ENCODE peak calls at places on chromosome 6, in five cellular contexts. Y is mammary epithelial cell, L is breast epithelium, M is RWPE2, B is endodermal cell. U is an unnamed sample.

GRCh38 chr6:137846772-137847313 is 20.2 kb upstream of the TNFAIP3 start:
- DNase-seq in B (no peak), M (no peak), Y (no peak), L (no peak), U (no peak)

GRCh38 chr6:93418448-93419303 is 683 bp downstream of the EPHA7 start:
- DNase-seq in L (no peak), B (peak; percentile 88), M (no peak), Y (no peak), U (no peak)

GRCh38 chr6:15947436-15947835 is 181.4 kb upstream of the MYLIP start:
- DNase-seq in L (no peak), Y (no peak), B (no peak), M (no peak), U (no peak)

GRCh38 chr6:116078945-116079344 is 18.3 kb upstream of the FRK start:
- DNase-seq in B (no peak), L (no peak), Y (no peak), M (no peak), U (no peak)

GRCh38 chr6:32855467-32856174 is 1.6 kb downstream of the PSMB9 start:
- DNase-seq in B (no peak), L (no peak), Y (peak; percentile 17), M (no peak), U (no peak)

GRCh38 chr6:122647765-122648164 is 37.6 kb downstream of the PKIB start:
- DNase-seq in M (no peak), B (no peak), Y (peak; percentile 70), L (no peak), U (no peak)

GRCh38 chr6:147911686-147912085 is 403.2 kb downstream of the SAMD5 start:
- DNase-seq in L (no peak), Y (no peak), B (no peak), M (no peak), U (no peak)

GRCh38 chr6:158610319-158610968 is 34.1 kb downstream of the DYNLT1 start:
- DNase-seq in B (peak; percentile 49), Y (no peak), M (peak; percentile 22), L (no peak), U (no peak)

GRCh38 chr6:112827793-112828192 is 480.7 kb downstream of the RFPL4B start:
- DNase-seq in B (no peak), M (no peak), Y (no peak), L (no peak), U (no peak)

GRCh38 chr6:167682125-167682524 is 144.6 kb upstream of the AFDN start:
- DNase-seq in M (no peak), L (no peak), B (no peak), Y (no peak), U (no peak)

GRCh38 chr6:116332096-116332495 is 38.7 kb upstream of the DSE start:
- DNase-seq in Y (no peak), M (no peak), B (no peak), L (no peak), U (no peak)

GRCh38 chr6:74656442-74656841 is 549.4 kb downstream of the COL12A1 start:
- DNase-seq in Y (no peak), M (no peak), B (no peak), L (no peak), U (no peak)

GRCh38 chr6:29864037-29864795 is 36.6 kb downstream of the HLA-G start:
- DNase-seq in Y (no peak), M (no peak), B (peak; percentile 63), L (no peak), U (no peak)

GRCh38 chr6:157196391-157196790 is 126.9 kb downstream of the TMEM242 start:
- DNase-seq in L (no peak), B (no peak), M (no peak), Y (no peak), U (no peak)

GRCh38 chr6:7561153-7561964 is 19.9 kb downstream of the DSP start:
- DNase-seq in L (peak; percentile 77), Y (peak; percentile 89), B (no peak), M (no peak), U (peak; percentile 98)

GRCh38 chr6:100920028-100920427 is 38.9 kb upstream of the ASCC3 start:
- DNase-seq in B (no peak), M (no peak), Y (no peak), L (no peak), U (no peak)

GRCh38 chr6:138726066-138727060 is 47.2 kb upstream of the CCDC28A start:
- DNase-seq in B (no peak), L (no peak), M (no peak), Y (peak; percentile 28), U (no peak)

GRCh38 chr6:34912715-34913464 is 23.8 kb downstream of the ANKS1A start:
- DNase-seq in Y (peak; percentile 80), M (no peak), B (no peak), L (no peak), U (no peak)

GRCh38 chr6:1208876-1209275 is 103.0 kb upstream of the FOXQ1 start:
- DNase-seq in Y (peak; percentile 61), B (no peak), M (no peak), L (no peak), U (no peak)

GRCh38 chr6:21033095-21033494 is 498.8 kb downstream of the CDKAL1 start:
- DNase-seq in Y (no peak), L (no peak), M (no peak), B (no peak), U (no peak)

GRCh38 chr6:89970609-89971337 is 76.5 kb downstream of the GJA10 start:
- DNase-seq in B (peak; percentile 58), L (peak; percentile 35), M (no peak), Y (peak; percentile 45), U (no peak)

GRCh38 chr6:55438217-55438616 is 110.9 kb downstream of the GFRAL start:
- DNase-seq in B (no peak), M (no peak), Y (no peak), L (no peak), U (no peak)

GRCh38 chr6:100948381-100949133 is 67.4 kb upstream of the ASCC3 start:
- DNase-seq in L (no peak), M (no peak), Y (peak; percentile 2), B (no peak), U (no peak)

GRCh38 chr6:34676140-34676539 is 20.4 kb downstream of the ILRUN start:
- DNase-seq in Y (no peak), B (no peak), M (no peak), L (no peak), U (no peak)

GRCh38 chr6:36607782-36608386 is 13.7 kb downstream of the SRSF3 start:
- DNase-seq in B (no peak), M (peak; percentile 78), L (no peak), Y (peak; percentile 93), U (no peak)

GRCh38 chr6:167295495-167296292 is 4.6 kb downstream of the UNC93A start:
- DNase-seq in B (peak; percentile 23), Y (no peak), L (no peak), M (no peak), U (no peak)

GRCh38 chr6:117505337-117505736 is 22.9 kb downstream of the DCBLD1 start:
- DNase-seq in Y (peak; percentile 35), L (no peak), B (no peak), M (no peak), U (no peak)

GRCh38 chr6:11064836-11065235 is 20.7 kb upstream of the ELOVL2 start:
- DNase-seq in Y (no peak), M (no peak), L (no peak), B (no peak), U (no peak)

GRCh38 chr6:69917834-69918233 is 51.5 kb downstream of the COL19A1 start:
- DNase-seq in Y (peak; percentile 94), M (no peak), B (no peak), L (no peak), U (no peak)

GRCh38 chr6:52115145-52115741 is 27.8 kb upstream of the PKHD1 start:
- DNase-seq in M (no peak), B (no peak), L (no peak), Y (peak; percentile 6), U (no peak)

GRCh38 chr6:136051140-136051775 is 198.9 kb downstream of the MTFR2 start:
- DNase-seq in L (no peak), B (no peak), M (no peak), Y (no peak), U (no peak)

DNA sequence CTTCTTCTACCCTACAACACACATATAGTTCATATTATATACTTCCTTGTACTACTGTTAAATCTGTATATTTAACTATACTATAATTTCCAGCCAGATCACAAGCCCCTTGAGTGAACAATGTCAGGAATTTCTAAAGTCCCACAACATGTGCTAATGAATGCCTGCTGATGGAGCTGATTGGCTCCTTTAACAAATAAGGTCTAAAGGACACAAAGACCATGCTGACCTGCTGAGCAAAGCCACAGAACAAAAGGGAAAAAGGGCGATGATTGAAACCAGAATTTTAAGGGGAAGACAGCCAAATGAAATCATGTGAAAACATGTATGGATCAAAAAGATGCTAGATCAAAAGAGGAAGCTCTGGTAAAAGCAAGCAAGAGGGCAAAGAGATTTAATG is 105.6 kb downstream of the DCDC2 start:
- DNase-seq in B (no peak), M (no peak), L (no peak), Y (no peak), U (no peak)
- H3K4me3 ChIP-seq in B (no peak overlapping the region), M (no peak overlapping the region), L (no peak overlapping the region), Y (no peak overlapping the region), U (no peak overlapping the region)

DNA sequence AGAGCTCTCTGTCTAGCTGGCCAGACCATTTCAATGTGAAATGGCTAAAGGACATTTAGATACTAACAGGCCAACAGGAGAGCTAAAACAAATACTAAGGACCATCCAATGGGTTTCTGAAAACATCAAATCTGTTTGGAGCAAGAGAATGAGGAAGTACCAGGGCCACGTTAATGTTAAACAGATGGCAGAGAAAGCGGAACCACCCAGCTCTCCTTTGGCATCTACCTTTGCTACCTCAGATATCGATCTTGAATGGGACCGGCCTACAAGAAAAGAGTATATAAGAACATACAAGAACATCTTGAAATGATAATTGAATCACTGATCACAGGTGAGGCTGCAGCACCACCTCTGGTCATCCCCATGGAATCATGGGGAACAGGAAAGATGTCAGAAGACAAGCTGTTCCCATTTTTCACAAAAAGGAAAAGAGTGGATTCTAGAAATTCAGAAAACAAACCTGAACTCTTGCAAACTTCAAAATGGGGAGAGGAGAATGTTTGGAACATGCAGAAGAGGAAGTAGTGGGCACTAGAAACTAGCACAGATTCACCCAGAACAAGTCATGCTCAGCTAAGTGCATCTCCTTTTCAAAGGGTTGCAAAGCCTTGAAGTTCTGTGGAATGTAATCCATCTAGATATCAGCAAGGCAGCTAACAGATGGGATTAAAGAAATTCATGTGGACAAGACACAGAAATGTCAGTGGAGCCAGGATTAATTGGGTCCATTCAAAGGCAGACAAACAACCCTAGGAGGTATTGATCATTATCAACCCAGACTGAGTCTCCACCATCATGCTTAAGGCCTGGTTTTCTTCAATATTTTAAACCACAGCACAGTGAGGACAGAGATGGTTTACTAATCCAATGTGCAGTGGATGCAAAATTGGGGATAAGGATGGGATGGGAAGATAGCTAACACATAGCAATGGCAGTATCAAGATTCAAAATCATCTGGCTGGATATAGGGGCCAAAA is 31.5 kb downstream of the KCNK5 start:
- DNase-seq in B (no peak), M (no peak), L (no peak), Y (no peak), U (peak; percentile 19)
- TF ChIP-seq CTCF in B (peak; percentile 35), M (no peak), L (no peak), Y (no peak), U (no peak)

DNA sequence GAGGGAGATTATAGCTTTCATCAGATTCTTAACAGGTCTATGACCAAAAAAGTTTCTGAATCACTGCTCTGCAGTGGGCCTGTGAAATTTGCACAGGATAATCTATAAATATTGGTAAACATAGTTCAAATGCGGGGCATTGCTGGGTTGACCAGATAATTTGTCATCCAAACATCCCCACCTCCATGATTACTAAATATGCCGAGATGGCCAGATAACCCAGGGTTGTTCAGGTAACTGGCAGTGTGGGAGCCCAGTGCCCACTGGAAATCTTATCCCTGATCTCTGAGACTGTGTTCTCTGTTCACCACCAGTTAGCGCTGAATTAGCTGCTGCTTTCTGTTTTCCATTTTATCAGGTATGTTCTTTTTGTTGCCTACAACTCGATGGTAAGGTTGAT is 21.4 kb downstream of the PTK7 start:
- DNase-seq in L (no peak), M (no peak), Y (no peak), B (no peak), U (no peak)
- H3K4me3 ChIP-seq in L (no peak overlapping the region), M (no peak overlapping the region), Y (no peak overlapping the region), B (no peak overlapping the region), U (no peak overlapping the region)

GRCh38 chr6:106509420-106510089 is 119.7 kb downstream of the RTN4IP1 start:
- DNase-seq in L (no peak), Y (no peak), B (peak; percentile 71), M (no peak), U (no peak)
- TF ChIP-seq CTCF in L (no peak), Y (no peak), B (peak; percentile 70), M (no peak), U (no peak)

U was measured in LNCaP clone FGC.